ENCODE peak calls at places on chromosomes 1 and 21, in eight cellular contexts. J is occipital lobe; G is stimulated activated CD8-positive, alpha-beta memory T cell treated with anti-CD3 and anti-CD28 coated beads, Interleukin-15, amount 100 ng/mL, for 1 hour; R is GM18507; I is amniotic stem cell; H is T-cell; M is left colon; O is AG09319. F is an unnamed sample.

GRCh38 chr1:147470079-147470478 is 71.2 kb upstream of the BCL9 start:
- DNase-seq in J (no peak), G (no peak), R (no peak), I (no peak), H (no peak), M (no peak), O (no peak), F (no peak)

GRCh38 chr1:2375923-2376260 is 15.5 kb downstream of the MORN1 start:
- DNase-seq in J (no peak), G (no peak), R (no peak), I (no peak), H (no peak), M (no peak), O (no peak), F (no peak)

GRCh38 chr1:1347026-1347595 is 2.1 kb downstream of the DVL1 start:
- DNase-seq in J (no peak), G (no peak), R (no peak), I (no peak), H (no peak), M (no peak), O (no peak), F (no peak)

GRCh38 chr1:35557118-35557610 is at the start of gene KIAA0319L:
- DNase-seq in J (peak; percentile 93), G (no peak), R (peak; percentile 82), I (peak; percentile 86), H (no peak), M (peak; percentile 90), O (no peak), F (peak; percentile 94)

GRCh38 chr21:38088916-38089762 is 167.7 kb upstream of the KCNJ15 start:
- DNase-seq in J (no peak), G (no peak), R (no peak), I (no peak), H (no peak), M (no peak), O (no peak), F (no peak)

GRCh38 chr1:181318858-181319235 is 164.5 kb upstream of the CACNA1E start:
- DNase-seq in J (no peak), G (no peak), R (no peak), I (no peak), H (no peak), M (no peak), O (no peak), F (no peak)

GRCh38 chr1:43708006-43708412 is 673 bp downstream of the ST3GAL3 start:
- DNase-seq in J (no peak), G (no peak), R (no peak), I (no peak), H (no peak), M (no peak), O (no peak), F (no peak)

GRCh38 chr1:88773540-88774150 is 89.6 kb downstream of the PKN2 start:
- DNase-seq in J (no peak), G (no peak), R (no peak), I (no peak), H (no peak), M (peak; percentile 50), O (no peak), F (no peak)

GRCh38 chr1:186761358-186761757 is 67.4 kb upstream of the PLA2G4A start:
- DNase-seq in J (no peak), G (no peak), R (no peak), I (no peak), H (no peak), M (no peak), O (no peak), F (no peak)

GRCh38 chr1:69737527-69738176 is 169.9 kb downstream of the LRRC7 start:
- DNase-seq in J (no peak), G (no peak), R (no peak), I (peak; percentile 42), H (no peak), M (no peak), O (peak; percentile 49), F (no peak)

GRCh38 chr1:231576804-231577718 is 48.6 kb downstream of the TSNAX start:
- DNase-seq in J (no peak), G (no peak), R (no peak), I (no peak), H (no peak), M (no peak), O (no peak), F (no peak)

GRCh38 chr1:243628476-243628907 is 221.6 kb downstream of the AKT3 start:
- DNase-seq in J (no peak), G (no peak), R (no peak), I (no peak), H (no peak), M (no peak), O (no peak), F (no peak)

GRCh38 chr1:152827173-152827572 is at the start of gene LCE1A:
- DNase-seq in J (no peak), G (no peak), R (no peak), I (no peak), H (no peak), M (no peak), O (no peak), F (no peak)

F was measured in substantia nigra.